ENCODE peak calls at places on chromosomes 11 and 22, in six cellular contexts. F, A, W, P, E and Y are unnamed samples.

GRCh38 chr11:122210378-122210995 is 94.5 kb upstream of the BLID start:
- DNase-seq in F (no peak), E (no peak), W (no peak), A (no peak), P (no peak), Y (no peak)

GRCh38 chr11:41431784-41432183 is 27.7 kb downstream of the LRRC4C start:
- DNase-seq in W (peak; percentile 80), A (no peak), E (no peak), F (no peak), P (no peak), Y (peak; percentile 21)

GRCh38 chr11:57321388-57321995 is 3.3 kb downstream of the TNKS1BP1 start:
- DNase-seq in P (peak; percentile 53), F (no peak), W (no peak), E (no peak), A (no peak), Y (no peak)

GRCh38 chr22:42788466-42788865 is 67.8 kb upstream of the A4GALT start:
- DNase-seq in P (no peak), F (no peak), E (no peak), A (no peak), W (no peak), Y (no peak)

GRCh38 chr11:93700830-93701229 is 39.3 kb downstream of the CEP295 start:
- DNase-seq in F (no peak), W (no peak), P (no peak), A (no peak), E (no peak), Y (no peak)

GRCh38 chr11:65655570-65656332 is 7.0 kb downstream of the RELA start:
- DNase-seq in E (no peak), P (no peak), W (no peak), A (no peak), F (no peak), Y (peak; percentile 14)

GRCh38 chr11:69292221-69292648 is 1.7 kb upstream of the MYEOV start:
- DNase-seq in F (no peak), W (peak; percentile 61), P (no peak), A (peak; percentile 54), E (no peak), Y (no peak)

GRCh38 chr11:78168539-78169477 is 19.6 kb downstream of the KCTD21 start:
- DNase-seq in F (no peak), A (peak; percentile 52), E (peak; percentile 85), W (no peak), P (no peak), Y (no peak)

GRCh38 chr11:16184588-16184987 is 171.8 kb downstream of the SOX6 start:
- DNase-seq in E (no peak), W (no peak), A (no peak), P (peak; percentile 55), F (no peak), Y (no peak)

GRCh38 chr11:119340335-119341221 is at the start of gene C1QTNF5:
- DNase-seq in P (no peak), E (peak; percentile 92), W (peak; percentile 68), F (no peak), A (peak; percentile 77), Y (no peak)

GRCh38 chr22:50146440-50147228 is 23.9 kb upstream of the PANX2 start:
- DNase-seq in F (no peak), A (peak; percentile 60), E (peak; percentile 48), W (no peak), P (peak; percentile 52), Y (no peak)

GRCh38 chr11:128497057-128497957 is 90.1 kb downstream of the ETS1 start:
- DNase-seq in P (peak; percentile 47), E (peak; percentile 45), F (no peak), W (no peak), A (no peak), Y (no peak)

GRCh38 chr11:2517016-2517385 is 72.2 kb downstream of the KCNQ1 start:
- DNase-seq in A (peak; percentile 38), W (no peak), E (no peak), F (no peak), P (no peak), Y (no peak)

DNA sequence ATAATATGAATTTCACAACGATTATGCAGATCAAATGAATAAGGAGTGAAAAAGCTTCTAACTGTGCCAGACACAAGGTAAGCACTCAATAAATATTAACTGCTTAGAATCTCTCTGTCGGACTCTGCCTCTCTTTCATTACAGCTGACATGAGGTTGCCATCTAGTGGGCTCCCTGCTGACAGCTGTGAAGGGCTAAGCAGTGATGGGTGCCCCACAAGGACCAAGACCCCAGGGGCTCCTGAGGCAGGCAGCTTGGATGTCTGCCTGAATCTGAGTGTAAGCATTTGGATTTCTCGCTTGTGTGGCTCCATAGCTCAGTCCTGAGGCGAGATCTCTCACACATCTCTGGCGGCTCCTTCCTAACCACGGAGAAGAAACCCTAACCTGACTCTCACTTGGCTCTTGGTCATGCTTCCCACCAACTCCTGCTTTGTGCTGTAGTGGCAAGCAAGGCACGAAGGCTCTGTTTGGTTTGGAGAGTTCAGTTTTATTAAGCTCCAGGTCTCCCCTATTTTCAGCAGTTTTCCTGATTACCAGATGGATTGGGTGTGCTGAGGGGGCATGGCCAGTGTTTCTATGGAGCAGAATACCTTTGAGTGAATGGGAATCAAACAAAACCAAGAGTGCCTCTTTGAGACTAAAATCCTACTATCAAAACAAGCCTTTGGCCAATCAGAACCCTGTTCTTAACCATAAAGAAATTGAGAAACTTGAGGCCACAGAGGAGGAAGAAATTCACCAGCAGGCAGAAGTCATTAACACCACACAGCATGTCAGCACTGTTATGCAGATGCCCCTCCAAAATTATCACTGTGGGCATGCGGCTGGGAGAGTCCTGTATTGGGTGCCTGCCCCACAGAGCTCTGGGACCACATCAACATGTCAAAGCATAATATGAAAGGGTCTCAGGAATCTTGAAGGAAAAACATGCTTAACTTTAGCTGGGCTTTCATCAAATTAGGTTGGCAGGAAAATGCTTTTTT is 152.8 kb upstream of the NTM start:
- DNase-seq in P (no peak), E (no peak), W (peak; percentile 53), F (no peak), A (no peak), Y (no peak)
- TF ChIP-seq CTCF in P (peak; percentile 9), E (no peak), W (peak; percentile 42), F (peak; percentile 35), A (no peak), Y (no peak)

GRCh38 chr22:24437820-24438328 is 10.5 kb downstream of the ADORA2A start:
- DNase-seq in P (no peak), W (no peak), E (no peak), A (no peak), F (no peak), Y (no peak)
- TF ChIP-seq CTCF in P (peak; percentile 11), W (peak; percentile 40), E (no peak), A (no peak), F (no peak), Y (no peak)

GRCh38 chr11:110367571-110367970 is 62.2 kb upstream of the FDX1 start:
- DNase-seq in P (no peak), W (no peak), A (no peak), F (no peak), E (no peak), Y (no peak)
- TF ChIP-seq CTCF in P (peak; percentile 31), W (no peak), A (no peak), F (peak; percentile 50), E (no peak), Y (peak; percentile 23)

DNA sequence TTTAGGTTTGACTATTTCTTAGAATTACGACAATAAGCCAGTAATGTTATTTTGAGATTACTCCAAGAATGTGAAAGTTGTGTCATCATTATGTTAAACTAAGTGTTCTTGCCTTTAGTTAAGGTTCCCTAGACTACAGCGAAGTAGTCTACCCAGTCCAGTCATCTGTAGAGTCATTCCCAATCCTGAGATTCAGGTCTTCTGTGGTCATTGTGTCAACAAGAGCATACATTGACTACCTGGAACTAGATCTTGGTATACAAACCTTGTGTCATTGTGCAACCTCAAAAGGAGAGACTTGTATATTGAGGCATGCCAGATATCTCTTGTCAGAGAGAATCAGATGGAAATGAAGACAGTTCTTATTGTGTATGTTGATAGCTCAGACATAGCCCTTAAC is 115.9 kb downstream of the ATM start:
- DNase-seq in W (no peak), E (no peak), P (no peak), F (no peak), A (no peak), Y (no peak)
- TF ChIP-seq CTCF in W (no peak), E (no peak), P (no peak), F (no peak), A (no peak), Y (no peak)

DNA sequence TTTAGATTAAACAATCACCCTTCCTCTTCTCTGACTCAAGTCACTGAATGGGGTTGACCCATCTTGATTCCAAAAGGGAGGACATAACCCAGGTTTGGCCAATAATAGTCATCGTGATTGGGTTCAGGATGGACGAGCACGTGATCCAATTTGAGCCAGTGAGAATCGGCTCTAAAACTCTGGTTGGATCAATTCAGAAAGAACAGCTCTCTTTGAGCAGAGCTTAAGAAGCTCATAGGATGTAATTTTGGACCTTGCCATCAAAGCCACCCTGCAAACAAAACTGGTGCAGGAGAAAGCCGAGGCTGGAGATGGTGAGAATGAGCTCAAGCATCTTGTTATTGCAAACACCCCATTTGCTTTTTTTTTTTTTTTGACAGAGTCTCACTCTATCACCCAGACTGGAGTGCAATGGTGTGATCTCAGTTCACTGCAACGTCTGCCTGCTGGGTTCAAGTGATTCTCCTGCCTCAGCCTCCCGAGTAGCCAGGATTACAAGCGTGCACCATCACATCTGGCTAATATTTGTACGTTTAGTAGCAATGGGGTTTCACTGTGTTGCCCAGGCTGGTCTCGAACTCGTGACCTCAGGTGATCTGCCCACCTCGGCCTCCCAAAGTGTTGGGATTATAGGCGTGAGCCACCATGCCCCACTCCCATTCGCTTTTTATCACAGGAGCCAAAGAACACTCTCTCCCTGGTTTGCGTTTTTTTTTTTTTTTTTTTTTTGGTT is 13.9 kb upstream of the MIAT start:
- DNase-seq in F (no peak), E (no peak), A (no peak), W (peak; percentile 32), P (no peak), Y (no peak)
- TF ChIP-seq CTCF in F (no peak), E (no peak), A (no peak), W (no peak), P (no peak), Y (no peak)

DNA sequence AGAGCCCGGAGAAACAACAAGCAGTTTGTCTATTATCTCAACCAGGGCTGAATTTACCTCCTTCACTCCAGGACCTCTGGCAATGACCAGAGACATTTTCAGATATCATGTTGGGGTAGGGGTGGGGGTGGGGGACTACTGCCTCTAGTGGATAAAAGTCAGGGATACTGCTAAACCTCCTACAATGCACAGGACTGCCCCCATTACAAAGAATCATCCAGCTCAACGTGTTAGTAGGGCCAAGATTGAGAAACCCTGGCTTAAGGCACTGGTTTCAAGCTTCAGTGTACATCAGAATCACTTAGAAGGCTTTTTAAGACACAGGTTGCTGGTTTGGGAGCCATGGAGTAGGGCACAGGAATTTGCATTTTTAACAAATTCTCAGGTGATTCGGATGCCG is 124.0 kb downstream of the APIP start:
- DNase-seq in E (no peak), P (no peak), A (no peak), W (peak; percentile 44), F (no peak), Y (no peak)
- TF ChIP-seq CTCF in E (no peak), P (no peak), A (no peak), W (peak; percentile 15), F (peak; percentile 33), Y (no peak)

GRCh38 chr11:30960387-30960992 is 374.3 kb upstream of the MPPED2 start:
- DNase-seq in F (no peak), E (no peak), P (peak; percentile 14), W (peak; percentile 73), A (no peak), Y (no peak)
- TF ChIP-seq CTCF in F (peak; percentile 85), E (peak; percentile 24), P (peak; percentile 83), W (peak; percentile 86), A (peak; percentile 18), Y (peak; percentile 27)

DNA sequence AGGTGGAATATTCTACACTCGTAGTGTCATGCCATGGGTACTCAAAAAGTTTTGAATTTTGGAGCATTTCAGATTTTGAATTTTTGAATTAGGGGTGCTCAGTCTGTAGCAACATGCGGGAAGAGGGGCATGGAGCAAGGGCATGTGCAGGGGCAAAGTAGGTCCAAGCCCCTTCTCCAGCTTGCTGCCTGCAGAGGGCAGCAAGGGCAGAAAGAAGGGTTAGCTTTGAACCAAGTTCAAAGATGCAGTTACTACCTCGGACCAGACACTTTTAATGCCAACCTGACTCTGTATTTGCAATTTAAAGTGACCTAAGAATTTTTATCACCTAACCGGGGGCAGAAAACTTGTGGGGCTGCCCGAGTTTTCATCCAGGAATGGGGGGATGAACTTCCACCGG is 68.2 kb downstream of the CD82 start:
- DNase-seq in W (no peak), E (no peak), P (no peak), A (no peak), F (no peak), Y (no peak)
- TF ChIP-seq CTCF in W (peak; percentile 38), E (no peak), P (peak; percentile 30), A (no peak), F (peak; percentile 47), Y (no peak)